ENCODE peak calls at places on chromosomes 5 and 9, in six cellular contexts. One of them, this sample, is unnamed.

GRCh38 chr5:64923151-64923685 is 154.5 kb downstream of the CWC27 start:
- DNase-seq in SK-N-SH: no peak
- DNase-seq in K562: no peak
- DNase-seq in GM12878: no peak
- DNase-seq in H1: no peak
- DNase-seq in HepG2: no peak
- DNase-seq in this sample: no peak

GRCh38 chr5:135092476-135092875 is 58.4 kb upstream of the PITX1 start:
- DNase-seq in K562: no peak
- DNase-seq in GM12878: no peak
- DNase-seq in H1: no peak
- DNase-seq in HepG2: no peak
- DNase-seq in SK-N-SH: no peak
- DNase-seq in this sample: no peak

GRCh38 chr9:134396258-134396742 is 70.0 kb downstream of the RXRA start:
- DNase-seq in HepG2: no peak
- DNase-seq in SK-N-SH: no peak
- DNase-seq in H1: no peak
- DNase-seq in GM12878: peak; percentile 72
- DNase-seq in K562: no peak
- DNase-seq in this sample: peak; percentile 98

GRCh38 chr5:79491690-79492317 is 22.1 kb downstream of the HOMER1 start:
- DNase-seq in K562: no peak
- DNase-seq in H1: no peak
- DNase-seq in SK-N-SH: no peak
- DNase-seq in HepG2: no peak
- DNase-seq in GM12878: no peak
- DNase-seq in this sample: no peak

GRCh38 chr9:79263666-79264460 is 307.9 kb upstream of the TLE4 start:
- DNase-seq in GM12878: no peak
- DNase-seq in SK-N-SH: peak; percentile 43
- DNase-seq in HepG2: no peak
- DNase-seq in K562: no peak
- DNase-seq in H1: no peak
- DNase-seq in this sample: peak; percentile 42

GRCh38 chr9:4617752-4618151 is 44.3 kb upstream of the PLPP6 start:
- DNase-seq in K562: no peak
- DNase-seq in HepG2: no peak
- DNase-seq in H1: no peak
- DNase-seq in GM12878: no peak
- DNase-seq in SK-N-SH: no peak
- DNase-seq in this sample: no peak

GRCh38 chr9:121736147-121736721 is 84.8 kb downstream of the DAB2IP start:
- DNase-seq in SK-N-SH: no peak
- DNase-seq in GM12878: no peak
- DNase-seq in H1: peak; percentile 79
- DNase-seq in K562: no peak
- DNase-seq in HepG2: no peak
- DNase-seq in this sample: no peak

GRCh38 chr9:117153021-117153420 is 261.8 kb downstream of the ASTN2 start:
- DNase-seq in HepG2: no peak
- DNase-seq in SK-N-SH: no peak
- DNase-seq in GM12878: no peak
- DNase-seq in K562: no peak
- DNase-seq in H1: no peak
- DNase-seq in this sample: no peak

GRCh38 chr5:41071975-41072374 is 833 bp upstream of the MROH2B start:
- DNase-seq in K562: no peak
- DNase-seq in HepG2: no peak
- DNase-seq in GM12878: no peak
- DNase-seq in SK-N-SH: no peak
- DNase-seq in H1: no peak
- DNase-seq in this sample: no peak

GRCh38 chr9:88766778-88767503 is 224.3 kb upstream of the S1PR3 start:
- DNase-seq in H1: no peak
- DNase-seq in GM12878: no peak
- DNase-seq in SK-N-SH: no peak
- DNase-seq in K562: peak; percentile 40
- DNase-seq in HepG2: no peak
- DNase-seq in this sample: no peak

GRCh38 chr5:53368516-53368915 is 111.9 kb upstream of the FST start:
- DNase-seq in H1: no peak
- DNase-seq in SK-N-SH: no peak
- DNase-seq in HepG2: no peak
- DNase-seq in K562: no peak
- DNase-seq in GM12878: no peak
- DNase-seq in this sample: no peak

GRCh38 chr5:136094913-136095641 is 37.6 kb upstream of the SMAD5 start:
- DNase-seq in H1: no peak
- DNase-seq in K562: no peak
- DNase-seq in GM12878: no peak
- DNase-seq in HepG2: no peak
- DNase-seq in SK-N-SH: no peak
- DNase-seq in this sample: no peak

GRCh38 chr5:4977421-4977820 is 162.7 kb upstream of the ADAMTS16 start:
- DNase-seq in GM12878: no peak
- DNase-seq in H1: no peak
- DNase-seq in HepG2: no peak
- DNase-seq in SK-N-SH: no peak
- DNase-seq in K562: no peak
- DNase-seq in this sample: no peak

GRCh38 chr5:179805529-179806249 is 977 bp downstream of the MGAT4B start:
- DNase-seq in H1: no peak
- DNase-seq in GM12878: no peak
- DNase-seq in SK-N-SH: peak; percentile 86
- DNase-seq in HepG2: no peak
- DNase-seq in K562: peak; percentile 69
- DNase-seq in this sample: peak; percentile 45

GRCh38 chr5:171483453-171484177 is 64.2 kb downstream of the FGF18 start:
- DNase-seq in HepG2: no peak
- DNase-seq in GM12878: no peak
- DNase-seq in K562: no peak
- DNase-seq in SK-N-SH: peak; percentile 25
- DNase-seq in H1: no peak
- DNase-seq in this sample: no peak

GRCh38 chr9:133843250-133843649 is 105.1 kb upstream of the SARDH start:
- DNase-seq in K562: no peak
- DNase-seq in H1: no peak
- DNase-seq in SK-N-SH: no peak
- DNase-seq in GM12878: no peak
- DNase-seq in HepG2: no peak
- DNase-seq in this sample: no peak

GRCh38 chr9:306907-307306 is 92.2 kb downstream of the DOCK8 start:
- DNase-seq in GM12878: no peak
- DNase-seq in H1: no peak
- DNase-seq in SK-N-SH: no peak
- DNase-seq in K562: peak; percentile 54
- DNase-seq in HepG2: peak; percentile 13
- DNase-seq in this sample: peak; percentile 72

GRCh38 chr5:3102531-3102930 is 351.1 kb upstream of the IRX2 start:
- DNase-seq in K562: no peak
- DNase-seq in H1: no peak
- DNase-seq in GM12878: no peak
- DNase-seq in HepG2: no peak
- DNase-seq in SK-N-SH: no peak
- DNase-seq in this sample: no peak

GRCh38 chr5:86807046-86807712 is 189.4 kb downstream of the COX7C start:
- DNase-seq in GM12878: no peak
- DNase-seq in SK-N-SH: no peak
- DNase-seq in HepG2: no peak
- DNase-seq in K562: no peak
- DNase-seq in H1: no peak
- DNase-seq in this sample: no peak

GRCh38 chr9:38423939-38424843 is at the start of gene IGFBPL1:
- DNase-seq in SK-N-SH: peak; percentile 89
- DNase-seq in HepG2: no peak
- DNase-seq in K562: no peak
- DNase-seq in GM12878: no peak
- DNase-seq in H1: peak; percentile 72
- DNase-seq in this sample: no peak

GRCh38 chr5:91632871-91633270 is 249.8 kb upstream of the ARRDC3 start:
- DNase-seq in H1: no peak
- DNase-seq in GM12878: no peak
- DNase-seq in K562: no peak
- DNase-seq in SK-N-SH: no peak
- DNase-seq in HepG2: peak; percentile 3
- DNase-seq in this sample: no peak

GRCh38 chr5:91639744-91640143 is 256.6 kb upstream of the ARRDC3 start:
- DNase-seq in H1: no peak
- DNase-seq in GM12878: no peak
- DNase-seq in K562: no peak
- DNase-seq in SK-N-SH: no peak
- DNase-seq in HepG2: no peak
- DNase-seq in this sample: no peak

GRCh38 chr5:91638010-91638409 is 254.9 kb upstream of the ARRDC3 start:
- DNase-seq in SK-N-SH: no peak
- DNase-seq in H1: no peak
- DNase-seq in HepG2: no peak
- DNase-seq in GM12878: no peak
- DNase-seq in K562: no peak
- DNase-seq in this sample: no peak

GRCh38 chr5:91635950-91636349 is 252.8 kb upstream of the ARRDC3 start:
- DNase-seq in SK-N-SH: no peak
- DNase-seq in H1: no peak
- DNase-seq in K562: no peak
- DNase-seq in HepG2: no peak
- DNase-seq in GM12878: no peak
- DNase-seq in this sample: no peak

DNA sequence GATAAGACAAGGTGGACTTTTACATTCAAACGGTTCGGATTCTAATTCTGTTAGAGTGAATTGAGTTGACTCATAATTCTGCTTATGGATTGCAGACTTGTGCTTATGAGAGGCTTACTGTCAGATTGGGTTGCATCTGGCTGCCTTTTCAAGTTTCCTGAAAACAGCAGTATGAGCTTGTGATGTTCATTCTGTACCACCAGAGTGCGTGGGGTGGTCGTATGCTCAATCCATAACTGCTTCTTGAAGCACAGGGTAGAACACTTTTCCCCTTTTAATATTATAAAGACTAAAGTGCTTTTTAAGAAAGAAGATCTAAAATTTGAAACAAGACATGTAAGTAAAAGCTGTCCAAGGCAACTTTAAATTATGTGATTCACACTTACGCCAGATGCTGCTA is 253.2 kb upstream of the ARRDC3 start:
- DNase-seq in SK-N-SH: no peak
- DNase-seq in HepG2: no peak
- DNase-seq in H1: no peak
- DNase-seq in K562: no peak
- DNase-seq in GM12878: no peak
- DNase-seq in this sample: no peak
- TF ChIP-seq CTCF in SK-N-SH: no peak
- TF ChIP-seq CTCF in HepG2: no peak
- TF ChIP-seq CTCF in H1: peak; percentile 39
- TF ChIP-seq CTCF in K562: no peak
- TF ChIP-seq CTCF in GM12878: peak; percentile 10
- TF ChIP-seq CTCF in this sample: no peak

GRCh38 chr5:9166202-9167147 is 379.4 kb downstream of the SEMA5A start:
- DNase-seq in K562: no peak
- DNase-seq in GM12878: no peak
- DNase-seq in SK-N-SH: no peak
- DNase-seq in H1: no peak
- DNase-seq in HepG2: no peak
- DNase-seq in this sample: no peak
- TF ChIP-seq GABPA in K562: no peak
- TF ChIP-seq GABPA in GM12878: no peak
- TF ChIP-seq GABPA in SK-N-SH: no peak
- TF ChIP-seq GABPA in H1: no peak
- TF ChIP-seq GABPA in HepG2: no peak
- TF ChIP-seq GABPA in this sample: no peak

DNA sequence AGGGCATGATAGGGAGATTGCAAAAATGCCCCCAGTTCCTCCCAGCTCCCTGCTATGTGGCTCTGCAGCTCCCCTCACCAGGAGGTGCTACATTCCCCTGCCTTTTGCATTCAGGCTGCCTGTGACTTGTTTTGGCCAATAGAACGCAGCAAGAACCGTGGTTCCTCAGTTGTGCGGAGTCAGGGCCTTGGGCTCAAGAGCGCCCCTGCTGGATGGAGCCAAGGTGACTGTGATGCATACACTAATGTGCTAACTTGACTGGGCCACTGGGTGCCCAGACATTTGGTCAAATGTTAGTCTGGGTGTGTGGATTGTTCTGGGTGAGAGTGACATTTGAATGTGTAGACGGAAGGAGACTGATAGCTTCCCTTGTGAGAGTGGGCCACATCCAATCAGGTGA is 123.3 kb upstream of the MVB12B start:
- DNase-seq in H1: no peak
- DNase-seq in SK-N-SH: no peak
- DNase-seq in K562: peak; percentile 34
- DNase-seq in HepG2: no peak
- DNase-seq in GM12878: no peak
- DNase-seq in this sample: no peak
- TF ChIP-seq CTCF in H1: peak; percentile 53
- TF ChIP-seq CTCF in SK-N-SH: no peak
- TF ChIP-seq CTCF in K562: peak; percentile 60
- TF ChIP-seq CTCF in HepG2: peak; percentile 60
- TF ChIP-seq CTCF in GM12878: peak; percentile 27
- TF ChIP-seq CTCF in this sample: peak; percentile 9

DNA sequence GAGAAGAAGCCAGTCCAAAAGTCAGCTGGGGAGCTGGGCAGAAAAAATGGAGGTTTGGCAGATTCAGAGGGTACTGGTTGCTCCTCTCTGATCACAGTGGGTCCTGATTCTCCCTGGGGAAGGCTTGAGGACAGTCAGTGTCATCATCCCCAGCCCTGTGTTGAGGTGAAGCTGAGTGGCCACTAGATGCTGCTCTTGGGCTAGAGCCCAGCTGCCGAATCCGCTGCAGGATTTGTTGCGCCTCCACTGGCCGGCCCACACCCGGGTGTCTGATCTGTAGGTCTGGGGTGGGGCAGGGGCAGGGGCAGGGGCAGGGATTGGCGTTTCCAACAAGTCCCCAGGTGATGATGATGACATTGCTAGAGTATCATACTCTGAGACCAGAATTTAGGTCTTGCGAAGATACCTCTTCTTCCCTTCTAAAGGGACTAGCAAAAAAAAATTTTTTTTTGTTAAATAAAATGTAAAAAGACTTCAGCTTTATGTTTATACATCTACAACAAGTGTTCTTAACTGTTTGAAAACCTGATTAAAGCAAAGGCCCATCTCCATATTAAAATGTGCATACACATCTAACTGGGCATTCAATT is 106.8 kb downstream of the PDE6A start:
- DNase-seq in GM12878: no peak
- DNase-seq in SK-N-SH: peak; percentile 88
- DNase-seq in K562: peak; percentile 76
- DNase-seq in HepG2: peak; percentile 54
- DNase-seq in H1: peak; percentile 78
- DNase-seq in this sample: peak; percentile 25
- TF ChIP-seq GABPA in GM12878: no peak
- TF ChIP-seq GABPA in SK-N-SH: no peak
- TF ChIP-seq GABPA in K562: no peak
- TF ChIP-seq GABPA in HepG2: no peak
- TF ChIP-seq GABPA in H1: no peak
- TF ChIP-seq GABPA in this sample: no peak

GRCh38 chr5:58459860-58460726 is at the start of gene PLK2:
- DNase-seq in HepG2: peak; percentile 52
- DNase-seq in K562: no peak
- DNase-seq in SK-N-SH: peak; percentile 93
- DNase-seq in H1: peak; percentile 88
- DNase-seq in GM12878: no peak
- DNase-seq in this sample: peak; percentile 53
- TF ChIP-seq CTCF in HepG2: no peak
- TF ChIP-seq CTCF in K562: no peak
- TF ChIP-seq CTCF in SK-N-SH: peak; percentile 24
- TF ChIP-seq CTCF in H1: peak; percentile 42
- TF ChIP-seq CTCF in GM12878: peak; percentile 14
- TF ChIP-seq CTCF in this sample: no peak

This sample was measured in HL-60.